ENCODE peak calls at places on chromosomes 11 and 22, in six cellular contexts. One of them, this sample, is unnamed.

GRCh38 chr11:78351193-78351592 is 66.4 kb downstream of the GAB2 start:
- DNase-seq in OCI-LY7: peak; percentile 11
- DNase-seq in brain microvascular endothelial cell: no peak
- DNase-seq in osteocyte: no peak
- DNase-seq in chondrocyte: no peak
- DNase-seq in activated B cell treated with CpG ODN at 0.5 μM for 24 hours: no peak
- DNase-seq in this sample: no peak

GRCh38 chr11:83051760-83052671 is 19.7 kb downstream of the RAB30 start:
- DNase-seq in chondrocyte: no peak
- DNase-seq in OCI-LY7: no peak
- DNase-seq in brain microvascular endothelial cell: peak; percentile 84
- DNase-seq in activated B cell treated with CpG ODN at 0.5 μM for 24 hours: no peak
- DNase-seq in osteocyte: peak; percentile 89
- DNase-seq in this sample: no peak

GRCh38 chr22:29689872-29690213 is 30.0 kb upstream of the CABP7 start:
- DNase-seq in chondrocyte: no peak
- DNase-seq in OCI-LY7: peak; percentile 31
- DNase-seq in activated B cell treated with CpG ODN at 0.5 μM for 24 hours: no peak
- DNase-seq in brain microvascular endothelial cell: peak; percentile 22
- DNase-seq in osteocyte: no peak
- DNase-seq in this sample: no peak

GRCh38 chr22:26648011-26648497 is 9.3 kb upstream of the MIAT start:
- DNase-seq in chondrocyte: no peak
- DNase-seq in OCI-LY7: peak; percentile 67
- DNase-seq in brain microvascular endothelial cell: no peak
- DNase-seq in osteocyte: no peak
- DNase-seq in activated B cell treated with CpG ODN at 0.5 μM for 24 hours: no peak
- DNase-seq in this sample: no peak

GRCh38 chr11:84106560-84106959 is 820.4 kb upstream of the CCDC90B start:
- DNase-seq in OCI-LY7: no peak
- DNase-seq in chondrocyte: no peak
- DNase-seq in osteocyte: no peak
- DNase-seq in brain microvascular endothelial cell: no peak
- DNase-seq in activated B cell treated with CpG ODN at 0.5 μM for 24 hours: no peak
- DNase-seq in this sample: no peak

GRCh38 chr11:134725939-134726639 is 314.0 kb upstream of the B3GAT1 start:
- DNase-seq in OCI-LY7: no peak
- DNase-seq in brain microvascular endothelial cell: no peak
- DNase-seq in activated B cell treated with CpG ODN at 0.5 μM for 24 hours: no peak
- DNase-seq in osteocyte: no peak
- DNase-seq in chondrocyte: no peak
- DNase-seq in this sample: no peak

GRCh38 chr22:50216684-50217520 is 16.1 kb downstream of the SELENOO start:
- DNase-seq in activated B cell treated with CpG ODN at 0.5 μM for 24 hours: no peak
- DNase-seq in chondrocyte: no peak
- DNase-seq in osteocyte: no peak
- DNase-seq in OCI-LY7: no peak
- DNase-seq in brain microvascular endothelial cell: no peak
- DNase-seq in this sample: no peak

GRCh38 chr22:38230108-38230825 is 28.5 kb downstream of the MAFF start:
- DNase-seq in chondrocyte: no peak
- DNase-seq in brain microvascular endothelial cell: no peak
- DNase-seq in osteocyte: no peak
- DNase-seq in activated B cell treated with CpG ODN at 0.5 μM for 24 hours: no peak
- DNase-seq in OCI-LY7: peak; percentile 24
- DNase-seq in this sample: peak; percentile 60

GRCh38 chr22:24156146-24156914 is 25.0 kb upstream of the SUSD2 start:
- DNase-seq in OCI-LY7: peak; percentile 76
- DNase-seq in brain microvascular endothelial cell: peak; percentile 29
- DNase-seq in activated B cell treated with CpG ODN at 0.5 μM for 24 hours: peak; percentile 64
- DNase-seq in osteocyte: no peak
- DNase-seq in chondrocyte: no peak
- DNase-seq in this sample: peak; percentile 61

GRCh38 chr11:96964661-96965060 is 574.8 kb downstream of the JRKL start:
- DNase-seq in osteocyte: no peak
- DNase-seq in OCI-LY7: no peak
- DNase-seq in brain microvascular endothelial cell: no peak
- DNase-seq in activated B cell treated with CpG ODN at 0.5 μM for 24 hours: no peak
- DNase-seq in chondrocyte: no peak
- DNase-seq in this sample: no peak

GRCh38 chr11:68115285-68115684 is 5.9 kb downstream of the CHKA start:
- DNase-seq in brain microvascular endothelial cell: no peak
- DNase-seq in osteocyte: no peak
- DNase-seq in activated B cell treated with CpG ODN at 0.5 μM for 24 hours: no peak
- DNase-seq in chondrocyte: no peak
- DNase-seq in OCI-LY7: no peak
- DNase-seq in this sample: no peak

GRCh38 chr11:2346586-2347335 is 30.3 kb upstream of the CD81 start:
- DNase-seq in brain microvascular endothelial cell: no peak
- DNase-seq in OCI-LY7: no peak
- DNase-seq in chondrocyte: no peak
- DNase-seq in activated B cell treated with CpG ODN at 0.5 μM for 24 hours: no peak
- DNase-seq in osteocyte: no peak
- DNase-seq in this sample: no peak

GRCh38 chr11:1604711-1605110 is 3.6 kb downstream of the KRTAP5-3 start:
- DNase-seq in osteocyte: no peak
- DNase-seq in brain microvascular endothelial cell: no peak
- DNase-seq in OCI-LY7: no peak
- DNase-seq in activated B cell treated with CpG ODN at 0.5 μM for 24 hours: no peak
- DNase-seq in chondrocyte: no peak
- DNase-seq in this sample: no peak

GRCh38 chr11:114075891-114076441 is 16.5 kb downstream of the ZBTB16 start:
- DNase-seq in osteocyte: no peak
- DNase-seq in chondrocyte: no peak
- DNase-seq in activated B cell treated with CpG ODN at 0.5 μM for 24 hours: no peak
- DNase-seq in brain microvascular endothelial cell: peak; percentile 44
- DNase-seq in OCI-LY7: peak; percentile 29
- DNase-seq in this sample: peak; percentile 65

GRCh38 chr22:27405672-27406388 is 395.7 kb downstream of the MN1 start:
- DNase-seq in brain microvascular endothelial cell: no peak
- DNase-seq in activated B cell treated with CpG ODN at 0.5 μM for 24 hours: no peak
- DNase-seq in chondrocyte: no peak
- DNase-seq in osteocyte: peak; percentile 88
- DNase-seq in OCI-LY7: peak; percentile 46
- DNase-seq in this sample: no peak

GRCh38 chr11:123899792-123900191 is 2.2 kb upstream of the OR8D4 start:
- DNase-seq in chondrocyte: no peak
- DNase-seq in activated B cell treated with CpG ODN at 0.5 μM for 24 hours: no peak
- DNase-seq in OCI-LY7: no peak
- DNase-seq in osteocyte: no peak
- DNase-seq in brain microvascular endothelial cell: no peak
- DNase-seq in this sample: no peak

GRCh38 chr11:85776951-85777602 is 33.9 kb downstream of the SYTL2 start:
- DNase-seq in activated B cell treated with CpG ODN at 0.5 μM for 24 hours: no peak
- DNase-seq in chondrocyte: no peak
- DNase-seq in brain microvascular endothelial cell: no peak
- DNase-seq in osteocyte: no peak
- DNase-seq in OCI-LY7: no peak
- DNase-seq in this sample: no peak

GRCh38 chr11:61350803-61351202 is 10.9 kb downstream of the CYB561A3 start:
- DNase-seq in chondrocyte: no peak
- DNase-seq in OCI-LY7: no peak
- DNase-seq in osteocyte: no peak
- DNase-seq in brain microvascular endothelial cell: no peak
- DNase-seq in activated B cell treated with CpG ODN at 0.5 μM for 24 hours: no peak
- DNase-seq in this sample: no peak
- TF ChIP-seq CTCF in chondrocyte: no peak
- TF ChIP-seq CTCF in OCI-LY7: no peak
- TF ChIP-seq CTCF in osteocyte: no peak
- TF ChIP-seq CTCF in brain microvascular endothelial cell: no peak
- TF ChIP-seq CTCF in activated B cell treated with CpG ODN at 0.5 μM for 24 hours: no peak
- TF ChIP-seq CTCF in this sample: no peak

GRCh38 chr11:61763930-61764605 is 11.6 kb downstream of the MYRF start:
- DNase-seq in osteocyte: no peak
- DNase-seq in chondrocyte: no peak
- DNase-seq in activated B cell treated with CpG ODN at 0.5 μM for 24 hours: no peak
- DNase-seq in OCI-LY7: no peak
- DNase-seq in brain microvascular endothelial cell: no peak
- DNase-seq in this sample: no peak

GRCh38 chr11:61768376-61769076 is 16.1 kb downstream of the MYRF start:
- DNase-seq in OCI-LY7: no peak
- DNase-seq in brain microvascular endothelial cell: no peak
- DNase-seq in activated B cell treated with CpG ODN at 0.5 μM for 24 hours: no peak
- DNase-seq in chondrocyte: no peak
- DNase-seq in osteocyte: no peak
- DNase-seq in this sample: no peak

GRCh38 chr11:61765550-61766253 is 13.3 kb downstream of the MYRF start:
- DNase-seq in activated B cell treated with CpG ODN at 0.5 μM for 24 hours: no peak
- DNase-seq in OCI-LY7: no peak
- DNase-seq in brain microvascular endothelial cell: no peak
- DNase-seq in chondrocyte: no peak
- DNase-seq in osteocyte: no peak
- DNase-seq in this sample: no peak

GRCh38 chr11:61764606-61765260 is 12.3 kb downstream of the MYRF start:
- DNase-seq in activated B cell treated with CpG ODN at 0.5 μM for 24 hours: no peak
- DNase-seq in chondrocyte: no peak
- DNase-seq in osteocyte: no peak
- DNase-seq in OCI-LY7: no peak
- DNase-seq in brain microvascular endothelial cell: no peak
- DNase-seq in this sample: no peak

DNA sequence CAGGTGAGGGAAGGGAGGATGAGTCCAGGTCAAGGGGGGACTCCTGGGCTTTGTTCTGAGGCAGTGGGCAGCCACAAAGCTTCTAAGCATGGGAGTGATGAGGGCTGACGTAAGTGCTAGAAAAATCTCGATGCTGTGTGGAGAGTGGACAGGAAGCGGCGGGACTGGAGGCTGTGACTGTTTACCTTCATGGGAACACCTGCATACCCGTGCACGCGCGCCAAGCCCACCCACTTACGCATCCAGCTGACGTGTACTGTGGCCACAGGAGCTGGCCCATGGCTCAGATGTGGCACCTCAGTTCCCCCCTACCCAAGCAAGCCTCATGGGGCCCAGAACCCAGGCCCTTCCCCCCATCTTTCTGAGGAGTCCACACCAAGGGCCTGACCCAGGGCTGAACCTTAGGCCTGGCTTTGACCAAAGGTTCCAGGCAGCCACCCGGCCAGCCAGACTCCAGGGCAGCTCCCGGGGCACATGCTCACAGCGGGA is 14.0 kb downstream of the MYRF start:
- DNase-seq in osteocyte: no peak
- DNase-seq in OCI-LY7: no peak
- DNase-seq in chondrocyte: no peak
- DNase-seq in brain microvascular endothelial cell: peak; percentile 44
- DNase-seq in activated B cell treated with CpG ODN at 0.5 μM for 24 hours: no peak
- DNase-seq in this sample: no peak
- TF ChIP-seq CTCF in osteocyte: no peak
- TF ChIP-seq CTCF in OCI-LY7: no peak
- TF ChIP-seq CTCF in chondrocyte: no peak
- TF ChIP-seq CTCF in brain microvascular endothelial cell: no peak
- TF ChIP-seq CTCF in activated B cell treated with CpG ODN at 0.5 μM for 24 hours: no peak
- TF ChIP-seq CTCF in this sample: no peak

DNA sequence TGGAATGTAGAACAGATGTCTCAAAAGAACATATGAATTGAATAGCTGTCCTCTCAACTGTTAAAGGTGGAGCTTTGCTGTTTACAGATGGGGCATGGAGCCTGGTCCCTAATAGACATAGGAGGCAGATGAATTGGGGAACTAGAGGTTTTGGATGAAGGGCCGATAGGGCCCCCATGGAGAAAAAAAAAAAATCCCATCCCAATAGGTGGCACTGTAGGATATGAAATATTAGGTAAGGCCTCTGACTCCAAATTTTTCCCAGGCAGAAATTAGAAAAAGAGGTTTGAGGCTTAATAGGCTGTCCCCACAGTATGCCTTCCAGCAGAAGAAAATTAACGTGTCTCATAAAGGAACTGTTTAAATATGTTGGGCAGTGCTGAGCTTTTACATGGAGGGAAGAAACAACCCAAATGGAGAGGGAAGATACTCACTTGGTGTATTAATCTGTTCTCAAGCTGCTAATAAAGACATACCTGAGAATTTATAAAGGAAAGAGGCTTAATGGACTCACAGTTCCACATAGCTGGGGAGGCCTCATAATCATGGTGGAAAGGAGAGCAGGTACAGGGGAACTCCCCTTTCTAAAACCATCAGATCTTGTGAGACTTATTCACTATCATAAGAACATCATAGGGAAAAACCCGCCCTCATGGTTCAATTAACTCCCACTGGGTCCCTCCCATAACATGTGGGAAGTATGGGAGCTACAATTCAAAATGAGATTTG is 30.1 kb upstream of the TMEM45B start:
- DNase-seq in chondrocyte: no peak
- DNase-seq in activated B cell treated with CpG ODN at 0.5 μM for 24 hours: no peak
- DNase-seq in osteocyte: no peak
- DNase-seq in brain microvascular endothelial cell: no peak
- DNase-seq in OCI-LY7: peak; percentile 2
- DNase-seq in this sample: no peak
- TF ChIP-seq CTCF in chondrocyte: peak; percentile 75
- TF ChIP-seq CTCF in activated B cell treated with CpG ODN at 0.5 μM for 24 hours: no peak
- TF ChIP-seq CTCF in osteocyte: peak; percentile 43
- TF ChIP-seq CTCF in brain microvascular endothelial cell: peak; percentile 38
- TF ChIP-seq CTCF in OCI-LY7: peak; percentile 60
- TF ChIP-seq CTCF in this sample: no peak

GRCh38 chr11:13962562-13963168 is at the start of gene SPON1:
- DNase-seq in osteocyte: no peak
- DNase-seq in brain microvascular endothelial cell: no peak
- DNase-seq in chondrocyte: peak; percentile 89
- DNase-seq in OCI-LY7: no peak
- DNase-seq in activated B cell treated with CpG ODN at 0.5 μM for 24 hours: peak; percentile 16
- DNase-seq in this sample: no peak

GRCh38 chr11:13963949-13964770 is 1.6 kb downstream of the SPON1 start:
- DNase-seq in osteocyte: no peak
- DNase-seq in activated B cell treated with CpG ODN at 0.5 μM for 24 hours: no peak
- DNase-seq in brain microvascular endothelial cell: no peak
- DNase-seq in chondrocyte: peak; percentile 88
- DNase-seq in OCI-LY7: no peak
- DNase-seq in this sample: no peak

GRCh38 chr11:13964771-13965074 is 2.2 kb downstream of the SPON1 start:
- DNase-seq in brain microvascular endothelial cell: no peak
- DNase-seq in osteocyte: no peak
- DNase-seq in OCI-LY7: no peak
- DNase-seq in activated B cell treated with CpG ODN at 0.5 μM for 24 hours: no peak
- DNase-seq in chondrocyte: no peak
- DNase-seq in this sample: no peak

GRCh38 chr11:13962198-13962561 is 343 bp upstream of the SPON1 start:
- DNase-seq in OCI-LY7: no peak
- DNase-seq in chondrocyte: no peak
- DNase-seq in osteocyte: no peak
- DNase-seq in activated B cell treated with CpG ODN at 0.5 μM for 24 hours: no peak
- DNase-seq in brain microvascular endothelial cell: no peak
- DNase-seq in this sample: no peak

DNA sequence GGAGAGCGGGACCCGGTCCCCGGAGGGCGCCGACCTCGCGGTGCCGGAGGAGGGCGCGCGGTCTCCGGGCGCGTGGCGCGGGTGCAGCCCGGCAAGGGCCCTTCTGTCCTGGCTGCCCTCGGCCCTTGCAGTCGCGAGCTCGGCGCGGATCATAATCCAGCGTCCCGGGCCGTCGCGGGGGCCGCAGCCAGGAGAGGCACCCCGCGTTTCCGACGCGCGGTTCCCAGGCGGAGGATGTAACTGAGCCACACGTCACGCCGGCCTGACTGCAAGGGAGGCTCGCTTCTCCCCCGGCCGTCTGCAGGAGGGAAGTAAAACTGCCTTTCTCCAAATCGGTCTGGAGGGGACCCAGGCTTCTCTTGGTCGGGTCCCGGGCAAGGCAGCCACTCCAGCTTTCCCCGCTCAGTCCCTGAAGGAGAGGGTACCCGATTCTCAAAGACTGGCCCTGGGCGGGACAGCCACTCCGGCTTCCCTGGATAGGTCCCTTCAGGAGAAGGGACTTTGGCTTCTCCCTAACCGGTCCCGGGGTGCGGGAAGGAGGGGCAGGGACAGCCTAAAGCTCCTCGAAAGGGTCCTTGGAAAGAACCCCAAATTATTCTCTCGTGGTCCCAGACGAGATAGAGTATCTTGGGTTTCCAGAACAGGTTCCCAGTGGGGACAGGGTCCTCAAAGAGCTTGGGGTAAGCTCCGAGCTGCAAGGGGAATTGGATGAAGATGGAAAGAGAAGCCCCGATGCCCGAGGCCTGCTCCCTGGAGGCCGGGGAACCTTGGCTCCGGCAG is 836 bp downstream of the SPON1 start:
- DNase-seq in chondrocyte: no peak
- DNase-seq in activated B cell treated with CpG ODN at 0.5 μM for 24 hours: peak; percentile 19
- DNase-seq in brain microvascular endothelial cell: no peak
- DNase-seq in osteocyte: peak; percentile 83
- DNase-seq in OCI-LY7: no peak
- DNase-seq in this sample: no peak
- TF ChIP-seq CTCF in chondrocyte: no peak
- TF ChIP-seq CTCF in activated B cell treated with CpG ODN at 0.5 μM for 24 hours: no peak
- TF ChIP-seq CTCF in brain microvascular endothelial cell: no peak
- TF ChIP-seq CTCF in osteocyte: no peak
- TF ChIP-seq CTCF in OCI-LY7: no peak
- TF ChIP-seq CTCF in this sample: no peak

This sample was measured in natural killer cell.